ENCODE peak calls at places on chromosomes 11 and 22, in six cellular contexts. S, N, K, Y, P and Q are unnamed samples.

GRCh38 chr22:37930270-37930951 is 23.0 kb downstream of the C22orf23 start:
- DNase-seq in S (no peak), N (no peak), K (peak; percentile 59), Y (peak; percentile 56), P (no peak), Q (peak; percentile 36)

GRCh38 chr22:20206709-20207215 is 55.9 kb upstream of the CCDC188 start:
- DNase-seq in S (no peak), N (no peak), K (no peak), Y (no peak), P (no peak), Q (no peak)

GRCh38 chr22:28544431-28544868 is 135.2 kb downstream of the TTC28 start:
- DNase-seq in S (no peak), N (no peak), K (no peak), Y (no peak), P (no peak), Q (no peak)

GRCh38 chr22:31876156-31877035 is 67.9 kb upstream of the YWHAH start:
- DNase-seq in S (no peak), N (no peak), K (no peak), Y (no peak), P (no peak), Q (no peak)

GRCh38 chr11:67582026-67582425 is 1.6 kb upstream of the GSTP1 start:
- DNase-seq in S (no peak), N (no peak), K (no peak), Y (no peak), P (no peak), Q (no peak)

GRCh38 chr11:13963949-13964770 is 1.6 kb downstream of the SPON1 start:
- DNase-seq in S (peak; percentile 31), N (no peak), K (peak; percentile 84), Y (peak; percentile 48), P (no peak), Q (peak; percentile 42)

GRCh38 chr11:115201121-115201792 is 303.0 kb downstream of the CADM1 start:
- DNase-seq in S (no peak), N (peak; percentile 68), K (no peak), Y (no peak), P (no peak), Q (no peak)

GRCh38 chr11:64861227-64861970 is 16.9 kb upstream of the CDC42BPG start:
- DNase-seq in S (no peak), N (no peak), K (no peak), Y (no peak), P (no peak), Q (no peak)

GRCh38 chr11:94734563-94735275 is 33.4 kb upstream of the AMOTL1 start:
- DNase-seq in S (no peak), N (no peak), K (no peak), Y (peak; percentile 81), P (no peak), Q (peak; percentile 28)

GRCh38 chr11:46369458-46370152 is 11.9 kb upstream of the MDK start:
- DNase-seq in S (no peak), N (no peak), K (peak; percentile 84), Y (peak; percentile 91), P (no peak), Q (peak; percentile 82)

GRCh38 chr22:19143967-19144400 is 467 bp downstream of the ESS2 start:
- DNase-seq in S (no peak), N (no peak), K (no peak), Y (no peak), P (no peak), Q (no peak)

GRCh38 chr22:49959782-49960158 is 802 bp upstream of the PIM3 start:
- DNase-seq in S (no peak), N (no peak), K (no peak), Y (peak; percentile 72), P (no peak), Q (no peak)

GRCh38 chr11:6197466-6198200 is 1.4 kb upstream of the OR52W1 start:
- DNase-seq in S (no peak), N (no peak), K (no peak), Y (no peak), P (no peak), Q (no peak)

GRCh38 chr11:95385577-95385976 is 154.6 kb upstream of the SESN3 start:
- DNase-seq in S (no peak), N (no peak), K (no peak), Y (no peak), P (no peak), Q (no peak)

GRCh38 chr11:14907411-14908213 is 15.6 kb upstream of the CYP2R1 start:
- DNase-seq in S (peak; percentile 70), N (no peak), K (peak; percentile 87), Y (peak; percentile 86), P (peak; percentile 74), Q (peak; percentile 89)

GRCh38 chr11:131894615-131895544 is 524.5 kb downstream of the NTM start:
- DNase-seq in S (no peak), N (no peak), K (no peak), Y (no peak), P (no peak), Q (no peak)

GRCh38 chr11:2196970-2197770 is 25.6 kb upstream of the TH start:
- DNase-seq in S (peak; percentile 40), N (no peak), K (peak; percentile 92), Y (peak; percentile 84), P (peak; percentile 28), Q (peak; percentile 87)

GRCh38 chr11:60816590-60817157 is 25.2 kb upstream of the CCDC86 start:
- DNase-seq in S (no peak), N (no peak), K (no peak), Y (no peak), P (no peak), Q (no peak)

GRCh38 chr22:45240810-45241631 is at the start of gene KIAA0930:
- DNase-seq in S (peak; percentile 60), N (no peak), K (peak; percentile 95), Y (peak; percentile 90), P (peak; percentile 62), Q (peak; percentile 87)

GRCh38 chr11:25065711-25066110 is 568.9 kb downstream of the LUZP2 start:
- DNase-seq in S (no peak), N (peak; percentile 5), K (no peak), Y (no peak), P (no peak), Q (no peak)

GRCh38 chr11:127339376-127339775 is 338.8 kb upstream of the KIRREL3 start:
- DNase-seq in S (no peak), N (no peak), K (no peak), Y (no peak), P (no peak), Q (no peak)

GRCh38 chr22:29744902-29745301 is 21.9 kb downstream of the ZMAT5 start:
- DNase-seq in S (peak; percentile 86), N (peak; percentile 54), K (no peak), Y (no peak), P (no peak), Q (no peak)

GRCh38 chr22:46537946-46538815 is 761 bp upstream of the CELSR1 start:
- DNase-seq in S (no peak), N (no peak), K (peak; percentile 86), Y (peak; percentile 61), P (no peak), Q (peak; percentile 57)

GRCh38 chr11:16895306-16895705 is 118.9 kb downstream of the PLEKHA7 start:
- DNase-seq in S (no peak), N (no peak), K (no peak), Y (no peak), P (no peak), Q (no peak)

GRCh38 chr11:89495951-89496350 is 4.8 kb upstream of the NOX4 start:
- DNase-seq in S (no peak), N (peak; percentile 85), K (no peak), Y (no peak), P (no peak), Q (peak; percentile 12)

GRCh38 chr11:1548221-1549070 is 23.6 kb downstream of the DUSP8 start:
- DNase-seq in S (peak; percentile 68), N (no peak), K (peak; percentile 94), Y (peak; percentile 83), P (no peak), Q (peak; percentile 73)

GRCh38 chr11:66068923-66069714 is 953 bp upstream of the PACS1 start:
- DNase-seq in S (no peak), N (peak; percentile 17), K (peak; percentile 82), Y (no peak), P (no peak), Q (peak; percentile 49)

GRCh38 chr11:93279911-93280347 is 50.6 kb upstream of the DEUP1 start:
- DNase-seq in S (peak; percentile 64), N (no peak), K (no peak), Y (no peak), P (no peak), Q (no peak)

GRCh38 chr11:69200331-69201047 is 44.8 kb downstream of the SMIM38 start:
- DNase-seq in S (no peak), N (no peak), K (no peak), Y (no peak), P (no peak), Q (peak; percentile 13)

GRCh38 chr11:58567889-58568512 is 7.7 kb downstream of the LPXN start:
- DNase-seq in S (peak; percentile 38), N (no peak), K (no peak), Y (peak; percentile 67), P (peak; percentile 52), Q (peak; percentile 69)

GRCh38 chr22:37176464-37177061 is 11.5 kb downstream of the C1QTNF6 start:
- DNase-seq in S (no peak), N (peak; percentile 67), K (peak; percentile 86), Y (no peak), P (no peak), Q (no peak)